ENCODE peak calls at places on chromosome 1, in nine cellular contexts. One of them, this sample, is unnamed.

GRCh38 chr1:86718786-86719185 is 14.4 kb downstream of the SH3GLB1 start:
- DNase-seq in MV-4-11: no peak
- DNase-seq in tibial nerve: no peak
- DNase-seq in stimulated activated CD8-positive, alpha-beta memory T cell treated with anti-CD3 and anti-CD28 coated beads, Interleukin-2, amount 100 ng/mL, for 48 hours: no peak
- DNase-seq in Daoy: no peak
- DNase-seq in EL: no peak
- DNase-seq in IMR-90: peak
- DNase-seq in Calu3: no peak
- DNase-seq in neural progenitor cell: no peak
- DNase-seq in this sample: no peak

GRCh38 chr1:94863919-94864318 is 43.8 kb downstream of the SLC44A3 start:
- DNase-seq in MV-4-11: no peak
- DNase-seq in tibial nerve: peak
- DNase-seq in stimulated activated CD8-positive, alpha-beta memory T cell treated with anti-CD3 and anti-CD28 coated beads, Interleukin-2, amount 100 ng/mL, for 48 hours: no peak
- DNase-seq in Daoy: peak
- DNase-seq in EL: peak
- DNase-seq in IMR-90: peak
- DNase-seq in Calu3: peak
- DNase-seq in neural progenitor cell: no peak
- DNase-seq in this sample: peak

GRCh38 chr1:1477206-1477605 is 5.6 kb downstream of the ATAD3B start:
- DNase-seq in MV-4-11: no peak
- DNase-seq in tibial nerve: no peak
- DNase-seq in stimulated activated CD8-positive, alpha-beta memory T cell treated with anti-CD3 and anti-CD28 coated beads, Interleukin-2, amount 100 ng/mL, for 48 hours: no peak
- DNase-seq in Daoy: no peak
- DNase-seq in EL: no peak
- DNase-seq in IMR-90: no peak
- DNase-seq in Calu3: no peak
- DNase-seq in neural progenitor cell: no peak
- DNase-seq in this sample: no peak

GRCh38 chr1:106717561-106717960 is 338.9 kb upstream of the PRMT6 start:
- DNase-seq in MV-4-11: peak
- DNase-seq in tibial nerve: no peak
- DNase-seq in stimulated activated CD8-positive, alpha-beta memory T cell treated with anti-CD3 and anti-CD28 coated beads, Interleukin-2, amount 100 ng/mL, for 48 hours: no peak
- DNase-seq in Daoy: no peak
- DNase-seq in EL: no peak
- DNase-seq in IMR-90: no peak
- DNase-seq in Calu3: no peak
- DNase-seq in neural progenitor cell: no peak
- DNase-seq in this sample: no peak

GRCh38 chr1:87584603-87585002 is 255.9 kb downstream of the LMO4 start:
- DNase-seq in MV-4-11: no peak
- DNase-seq in tibial nerve: no peak
- DNase-seq in stimulated activated CD8-positive, alpha-beta memory T cell treated with anti-CD3 and anti-CD28 coated beads, Interleukin-2, amount 100 ng/mL, for 48 hours: no peak
- DNase-seq in Daoy: no peak
- DNase-seq in EL: no peak
- DNase-seq in IMR-90: no peak
- DNase-seq in Calu3: no peak
- DNase-seq in neural progenitor cell: no peak
- DNase-seq in this sample: no peak

GRCh38 chr1:166813508-166814223 is 25.6 kb upstream of the POGK start:
- DNase-seq in MV-4-11: no peak
- DNase-seq in tibial nerve: no peak
- DNase-seq in stimulated activated CD8-positive, alpha-beta memory T cell treated with anti-CD3 and anti-CD28 coated beads, Interleukin-2, amount 100 ng/mL, for 48 hours: no peak
- DNase-seq in Daoy: no peak
- DNase-seq in EL: no peak
- DNase-seq in IMR-90: no peak
- DNase-seq in Calu3: no peak
- DNase-seq in neural progenitor cell: no peak
- DNase-seq in this sample: no peak

GRCh38 chr1:201535046-201535777 is 3.7 kb upstream of the NAV1 start:
- DNase-seq in MV-4-11: peak
- DNase-seq in tibial nerve: no peak
- DNase-seq in stimulated activated CD8-positive, alpha-beta memory T cell treated with anti-CD3 and anti-CD28 coated beads, Interleukin-2, amount 100 ng/mL, for 48 hours: no peak
- DNase-seq in Daoy: peak
- DNase-seq in EL: peak
- DNase-seq in IMR-90: peak
- DNase-seq in Calu3: no peak
- DNase-seq in neural progenitor cell: no peak
- DNase-seq in this sample: no peak

GRCh38 chr1:210608766-210609165 is 280.1 kb downstream of the HHAT start:
- DNase-seq in MV-4-11: no peak
- DNase-seq in tibial nerve: no peak
- DNase-seq in stimulated activated CD8-positive, alpha-beta memory T cell treated with anti-CD3 and anti-CD28 coated beads, Interleukin-2, amount 100 ng/mL, for 48 hours: no peak
- DNase-seq in Daoy: no peak
- DNase-seq in EL: no peak
- DNase-seq in IMR-90: no peak
- DNase-seq in Calu3: no peak
- DNase-seq in neural progenitor cell: no peak
- DNase-seq in this sample: no peak

GRCh38 chr1:19011832-19012231 is 55.4 kb upstream of the IFFO2 start:
- DNase-seq in MV-4-11: no peak
- DNase-seq in tibial nerve: no peak
- DNase-seq in stimulated activated CD8-positive, alpha-beta memory T cell treated with anti-CD3 and anti-CD28 coated beads, Interleukin-2, amount 100 ng/mL, for 48 hours: no peak
- DNase-seq in Daoy: peak
- DNase-seq in EL: peak
- DNase-seq in IMR-90: no peak
- DNase-seq in Calu3: no peak
- DNase-seq in neural progenitor cell: no peak
- DNase-seq in this sample: no peak

GRCh38 chr1:27637052-27637451 is 2.1 kb upstream of the FGR start:
- DNase-seq in MV-4-11: no peak
- DNase-seq in tibial nerve: no peak
- DNase-seq in stimulated activated CD8-positive, alpha-beta memory T cell treated with anti-CD3 and anti-CD28 coated beads, Interleukin-2, amount 100 ng/mL, for 48 hours: no peak
- DNase-seq in Daoy: peak
- DNase-seq in EL: no peak
- DNase-seq in IMR-90: peak
- DNase-seq in Calu3: no peak
- DNase-seq in neural progenitor cell: no peak
- DNase-seq in this sample: no peak

This sample was measured in uterus.